ENCODE peak calls at places on chromosome 14, in four cellular contexts. E, Y, L and V are unnamed samples.

GRCh38 chr14:76908834-76909233 is 82.6 kb downstream of the LRRC74A start:
- DNase-seq in Y (peak; percentile 34), E (no peak), L (no peak), V (peak; percentile 61)

GRCh38 chr14:54727929-54728328 is 161.0 kb downstream of the SAMD4A start:
- DNase-seq in Y (no peak), L (no peak), E (no peak), V (no peak)

GRCh38 chr14:61196034-61196433 is 85.1 kb downstream of the TMEM30B start:
- DNase-seq in E (no peak), Y (no peak), L (no peak), V (no peak)

GRCh38 chr14:63398952-63399351 is 80.2 kb upstream of the GPHB5 start:
- DNase-seq in E (no peak), L (no peak), Y (no peak), V (no peak)

GRCh38 chr14:100771121-100771800 is 44.6 kb downstream of the DLK1 start:
- DNase-seq in L (no peak), E (peak; percentile 72), Y (no peak), V (no peak)

GRCh38 chr14:102500190-102500661 is 9.3 kb downstream of the ANKRD9 start:
- DNase-seq in Y (no peak), L (no peak), E (no peak), V (no peak)

GRCh38 chr14:71437870-71438269 is 494.4 kb upstream of the RGS6 start:
- DNase-seq in Y (no peak), E (no peak), L (no peak), V (no peak)

GRCh38 chr14:92613008-92613658 is 99.6 kb downstream of the RIN3 start:
- DNase-seq in Y (peak; percentile 56), E (peak; percentile 91), L (no peak), V (no peak)

GRCh38 chr14:104734991-104735779 is 11.2 kb downstream of the ADSS1 start:
- DNase-seq in E (no peak), L (no peak), Y (no peak), V (no peak)

GRCh38 chr14:104036250-104036649 is 49.2 kb upstream of the ASPG start:
- DNase-seq in Y (no peak), E (no peak), L (no peak), V (no peak)

GRCh38 chr14:90828642-90829487 is 12.6 kb upstream of the TTC7B start:
- DNase-seq in E (no peak), L (no peak), Y (no peak), V (no peak)

GRCh38 chr14:53840444-53840843 is 116.2 kb downstream of the BMP4 start:
- DNase-seq in E (no peak), L (peak; percentile 35), Y (no peak), V (no peak)

GRCh38 chr14:70858641-70859040 is 48.6 kb upstream of the PCNX1 start:
- DNase-seq in E (no peak), Y (no peak), L (no peak), V (no peak)

GRCh38 chr14:92040431-92041040 is 677 bp upstream of the TRIP11 start:
- DNase-seq in L (no peak), Y (no peak), E (peak; percentile 26), V (no peak)

GRCh38 chr14:51205486-51205885 is 34.6 kb upstream of the TMX1 start:
- DNase-seq in L (no peak), E (no peak), Y (no peak), V (no peak)

GRCh38 chr14:95527392-95528002 is 7.4 kb upstream of the GLRX5 start:
- DNase-seq in E (no peak), L (no peak), Y (no peak), V (no peak)

GRCh38 chr14:104390941-104391901 is 188.3 kb upstream of the C14orf180 start:
- DNase-seq in E (no peak), Y (no peak), L (no peak), V (no peak)

GRCh38 chr14:50773632-50774541 is 57.1 kb downstream of the NIN start:
- DNase-seq in E (peak; percentile 54), L (peak; percentile 53), Y (no peak), V (no peak)